ENCODE peak calls at places on chromosomes 3 and 15, in four cellular contexts. One of them, this sample, is unnamed.
A peak's percentile ranks its signal among the peaks of the same experiment; 100 is the strongest.

GRCh38 chr3:198113219-198114053 is 153.4 kb downstream of the LMLN start:
- DNase-seq in nephron progenitor cell: peak; percentile 58
- DNase-seq in left ventricle myocardium inferior: no peak
- DNase-seq in GM12864: no peak
- DNase-seq in this sample: peak; percentile 22

GRCh38 chr15:63256433-63256884 is 20.9 kb upstream of the APH1B start:
- DNase-seq in nephron progenitor cell: no peak
- DNase-seq in left ventricle myocardium inferior: no peak
- DNase-seq in GM12864: no peak
- DNase-seq in this sample: no peak

GRCh38 chr3:24773798-24774197 is 279.1 kb upstream of the THRB start:
- DNase-seq in nephron progenitor cell: peak; percentile 77
- DNase-seq in left ventricle myocardium inferior: peak; percentile 15
- DNase-seq in GM12864: peak; percentile 10
- DNase-seq in this sample: peak; percentile 77

GRCh38 chr15:80761754-80762153 is 17.4 kb upstream of the CEMIP start:
- DNase-seq in nephron progenitor cell: no peak
- DNase-seq in left ventricle myocardium inferior: no peak
- DNase-seq in GM12864: no peak
- DNase-seq in this sample: no peak

GRCh38 chr3:140845878-140846277 is 95.8 kb upstream of the SLC25A36 start:
- DNase-seq in nephron progenitor cell: no peak
- DNase-seq in left ventricle myocardium inferior: no peak
- DNase-seq in GM12864: no peak
- DNase-seq in this sample: no peak

GRCh38 chr3:175608351-175608750 is 749.2 kb downstream of the NAALADL2 start:
- DNase-seq in nephron progenitor cell: no peak
- DNase-seq in left ventricle myocardium inferior: no peak
- DNase-seq in GM12864: no peak
- DNase-seq in this sample: no peak

GRCh38 chr15:90994059-90994416 is 297 bp downstream of the PRC1 start:
- DNase-seq in nephron progenitor cell: peak; percentile 38
- DNase-seq in left ventricle myocardium inferior: no peak
- DNase-seq in GM12864: no peak
- DNase-seq in this sample: peak; percentile 31

GRCh38 chr15:34582461-34583357 is 742 bp downstream of the GOLGA8B start:
- DNase-seq in nephron progenitor cell: peak; percentile 53
- DNase-seq in left ventricle myocardium inferior: no peak
- DNase-seq in GM12864: no peak
- DNase-seq in this sample: peak; percentile 51

GRCh38 chr3:42667523-42668402 is 14.3 kb downstream of the ZBTB47 start:
- DNase-seq in nephron progenitor cell: no peak
- DNase-seq in left ventricle myocardium inferior: no peak
- DNase-seq in GM12864: no peak
- DNase-seq in this sample: no peak

GRCh38 chr15:60318236-60318867 is 79.4 kb downstream of the ANXA2 start:
- DNase-seq in nephron progenitor cell: no peak
- DNase-seq in left ventricle myocardium inferior: no peak
- DNase-seq in GM12864: no peak
- DNase-seq in this sample: no peak

GRCh38 chr15:78056714-78057269 is 20.7 kb downstream of the TBC1D2B start:
- DNase-seq in nephron progenitor cell: no peak
- DNase-seq in left ventricle myocardium inferior: no peak
- DNase-seq in GM12864: no peak
- DNase-seq in this sample: no peak

GRCh38 chr3:102665183-102665582 is 230.4 kb downstream of the ZPLD1 start:
- DNase-seq in nephron progenitor cell: no peak
- DNase-seq in left ventricle myocardium inferior: no peak
- DNase-seq in GM12864: no peak
- DNase-seq in this sample: no peak

GRCh38 chr3:64053581-64053980 is 30.3 kb upstream of the PSMD6 start:
- DNase-seq in nephron progenitor cell: no peak
- DNase-seq in left ventricle myocardium inferior: no peak
- DNase-seq in GM12864: no peak
- DNase-seq in this sample: peak; percentile 17

GRCh38 chr15:58545307-58546065 is 113.7 kb downstream of the LIPC start:
- DNase-seq in nephron progenitor cell: no peak
- DNase-seq in left ventricle myocardium inferior: no peak
- DNase-seq in GM12864: no peak
- DNase-seq in this sample: no peak

GRCh38 chr3:30555968-30556367 is 50.4 kb upstream of the TGFBR2 start:
- DNase-seq in nephron progenitor cell: no peak
- DNase-seq in left ventricle myocardium inferior: no peak
- DNase-seq in GM12864: no peak
- DNase-seq in this sample: no peak

GRCh38 chr15:29135702-29136426 is 133.8 kb downstream of the NSMCE3 start:
- DNase-seq in nephron progenitor cell: no peak
- DNase-seq in left ventricle myocardium inferior: no peak
- DNase-seq in GM12864: no peak
- DNase-seq in this sample: no peak

GRCh38 chr3:136960838-136961836 is 3.4 kb downstream of the IL20RB start:
- DNase-seq in nephron progenitor cell: no peak
- DNase-seq in left ventricle myocardium inferior: no peak
- DNase-seq in GM12864: no peak
- DNase-seq in this sample: no peak

GRCh38 chr15:85024509-85025336 is 43.1 kb downstream of the PDE8A start:
- DNase-seq in nephron progenitor cell: no peak
- DNase-seq in left ventricle myocardium inferior: no peak
- DNase-seq in GM12864: no peak
- DNase-seq in this sample: no peak

GRCh38 chr15:95292790-95293450 is 1037.6 kb upstream of the NR2F2 start:
- DNase-seq in nephron progenitor cell: no peak
- DNase-seq in left ventricle myocardium inferior: no peak
- DNase-seq in GM12864: no peak
- DNase-seq in this sample: no peak

GRCh38 chr3:57283366-57283765 is 9.1 kb downstream of the ASB14 start:
- DNase-seq in nephron progenitor cell: no peak
- DNase-seq in left ventricle myocardium inferior: no peak
- DNase-seq in GM12864: no peak
- DNase-seq in this sample: no peak

GRCh38 chr3:41304603-41305002 is 105.3 kb downstream of the CTNNB1 start:
- DNase-seq in nephron progenitor cell: no peak
- DNase-seq in left ventricle myocardium inferior: no peak
- DNase-seq in GM12864: no peak
- DNase-seq in this sample: peak; percentile 8

DNA sequence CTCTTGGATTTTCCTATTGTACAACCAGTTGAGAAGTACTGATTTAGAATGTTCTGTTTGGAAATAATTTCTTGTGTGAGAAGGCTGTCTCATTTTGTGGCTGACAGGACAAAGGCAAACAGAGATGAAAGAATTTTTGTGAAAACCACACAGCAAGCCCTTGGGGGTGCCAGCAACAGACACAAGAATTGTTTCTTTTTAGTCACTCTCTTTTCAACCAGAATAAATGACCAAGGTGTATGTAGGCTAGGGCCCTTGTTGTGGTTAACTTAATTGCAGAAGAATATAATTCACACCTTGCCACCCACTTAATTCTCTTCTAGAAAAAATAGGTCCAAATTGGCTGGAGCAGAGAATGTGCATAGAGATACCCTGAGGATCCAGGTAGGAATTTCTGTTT is 329.4 kb upstream of the TBC1D5 start:
- DNase-seq in nephron progenitor cell: no peak
- DNase-seq in left ventricle myocardium inferior: no peak
- DNase-seq in GM12864: no peak
- DNase-seq in this sample: no peak
- TF ChIP-seq CTCF in nephron progenitor cell: no peak
- TF ChIP-seq CTCF in left ventricle myocardium inferior: no peak
- TF ChIP-seq CTCF in GM12864: no peak
- TF ChIP-seq CTCF in this sample: no peak

GRCh38 chr3:119662604-119663377 is 2.4 kb upstream of the POPDC2 start:
- DNase-seq in nephron progenitor cell: no peak
- DNase-seq in left ventricle myocardium inferior: no peak
- DNase-seq in GM12864: no peak
- DNase-seq in this sample: no peak
- TF ChIP-seq CTCF in nephron progenitor cell: no peak
- TF ChIP-seq CTCF in left ventricle myocardium inferior: peak; percentile 22
- TF ChIP-seq CTCF in GM12864: peak; percentile 19
- TF ChIP-seq CTCF in this sample: no peak

GRCh38 chr3:12329063-12329462 is 40.2 kb downstream of the PPARG start:
- DNase-seq in nephron progenitor cell: no peak
- DNase-seq in left ventricle myocardium inferior: no peak
- DNase-seq in GM12864: no peak
- DNase-seq in this sample: no peak
- TF ChIP-seq CTCF in nephron progenitor cell: no peak
- TF ChIP-seq CTCF in left ventricle myocardium inferior: no peak
- TF ChIP-seq CTCF in GM12864: no peak
- TF ChIP-seq CTCF in this sample: no peak

DNA sequence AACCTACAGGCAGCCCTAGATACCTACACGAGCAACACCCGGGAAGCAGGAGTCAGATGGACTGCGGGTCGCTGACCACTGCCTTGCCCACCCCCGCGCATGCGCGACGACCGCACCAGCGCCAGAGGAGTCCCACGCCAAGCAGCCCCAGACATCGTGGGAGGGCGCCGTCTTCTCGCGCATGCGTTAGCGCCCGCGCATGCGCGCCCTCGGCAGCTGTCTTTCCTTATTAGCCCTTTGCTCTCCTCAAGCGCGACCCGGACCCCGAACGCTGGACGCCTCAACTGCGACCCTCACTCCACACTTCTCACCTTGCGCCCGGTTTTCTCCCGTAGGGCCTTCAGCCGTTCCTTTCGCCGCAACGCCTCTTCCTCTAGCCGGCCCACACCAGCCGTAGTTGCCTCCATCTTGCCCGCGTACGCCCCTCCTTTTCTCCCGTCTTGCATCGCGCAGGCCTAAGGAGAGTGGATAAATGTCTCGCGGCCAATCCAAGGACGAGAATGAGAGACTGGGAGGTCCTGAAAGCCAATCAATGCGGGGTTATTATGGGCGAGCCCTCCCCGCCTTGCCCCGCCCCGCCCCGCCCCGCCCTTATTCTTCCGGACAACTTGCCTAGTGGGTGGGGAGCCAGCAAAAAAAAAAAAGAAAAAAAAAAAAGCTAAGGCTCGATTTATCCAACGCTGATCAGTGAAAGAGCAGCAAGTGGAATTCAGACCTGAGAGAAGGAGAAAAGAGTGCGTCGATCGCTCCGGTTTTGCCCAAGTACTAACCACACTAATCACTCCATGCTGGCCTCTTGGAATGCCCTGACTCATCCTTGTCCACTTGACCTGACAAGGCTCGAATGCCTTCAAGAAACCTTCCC is at the start of gene CCDC12:
- DNase-seq in nephron progenitor cell: peak; percentile 85
- DNase-seq in left ventricle myocardium inferior: peak; percentile 93
- DNase-seq in GM12864: peak; percentile 98
- DNase-seq in this sample: peak; percentile 82
- TF ChIP-seq CTCF in nephron progenitor cell: no peak
- TF ChIP-seq CTCF in left ventricle myocardium inferior: no peak
- TF ChIP-seq CTCF in GM12864: no peak
- TF ChIP-seq CTCF in this sample: no peak

GRCh38 chr15:33074942-33075341 is 119.6 kb downstream of the FMN1 start:
- DNase-seq in nephron progenitor cell: no peak
- DNase-seq in left ventricle myocardium inferior: no peak
- DNase-seq in GM12864: no peak
- DNase-seq in this sample: no peak
- TF ChIP-seq CTCF in nephron progenitor cell: no peak
- TF ChIP-seq CTCF in left ventricle myocardium inferior: peak; percentile 47
- TF ChIP-seq CTCF in GM12864: no peak
- TF ChIP-seq CTCF in this sample: no peak

GRCh38 chr3:52742418-52743041 is 28.2 kb downstream of the NEK4 start:
- DNase-seq in nephron progenitor cell: no peak
- DNase-seq in left ventricle myocardium inferior: no peak
- DNase-seq in GM12864: peak; percentile 16
- DNase-seq in this sample: no peak
- TF ChIP-seq CTCF in nephron progenitor cell: peak; percentile 59
- TF ChIP-seq CTCF in left ventricle myocardium inferior: peak; percentile 64
- TF ChIP-seq CTCF in GM12864: peak; percentile 59
- TF ChIP-seq CTCF in this sample: peak; percentile 42

DNA sequence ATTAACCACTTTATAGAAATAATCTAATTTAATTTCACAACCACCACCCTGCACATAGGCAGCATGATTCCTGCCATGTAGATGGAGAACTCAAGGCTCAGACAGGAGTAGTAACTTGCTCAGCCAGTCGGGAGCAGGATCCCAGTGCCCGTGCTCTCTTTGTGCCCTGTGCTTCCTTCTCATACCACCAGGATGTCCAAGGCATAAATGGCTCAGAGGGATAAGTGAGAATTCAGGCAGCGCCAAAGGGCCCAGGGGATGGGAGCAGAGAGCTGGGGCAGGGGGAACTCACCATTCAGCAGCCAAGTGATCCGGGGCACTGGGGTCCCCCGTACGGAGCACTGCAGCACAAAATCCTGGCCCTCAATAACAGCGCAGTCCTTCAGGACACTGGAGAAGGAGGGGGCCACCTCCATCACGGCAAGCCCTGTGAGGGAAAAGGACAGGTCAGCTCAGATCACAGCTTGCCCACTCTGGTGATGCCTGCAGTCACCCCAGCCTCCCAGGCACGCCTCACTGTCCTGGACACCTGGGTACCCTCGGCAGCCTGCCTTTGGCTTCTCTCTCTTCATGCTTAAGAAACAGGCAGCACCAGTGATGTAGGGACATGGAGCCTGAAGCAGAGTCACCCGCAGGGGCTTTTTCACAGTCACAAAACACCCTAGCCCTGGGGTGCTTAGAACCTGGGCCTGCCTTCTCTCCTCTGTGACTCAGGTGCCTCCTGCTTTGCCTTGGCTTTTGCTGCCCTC is 141.0 kb upstream of the HACD2 start:
- DNase-seq in nephron progenitor cell: no peak
- DNase-seq in left ventricle myocardium inferior: no peak
- DNase-seq in GM12864: no peak
- DNase-seq in this sample: no peak
- TF ChIP-seq CTCF in nephron progenitor cell: peak; percentile 20
- TF ChIP-seq CTCF in left ventricle myocardium inferior: no peak
- TF ChIP-seq CTCF in GM12864: no peak
- TF ChIP-seq CTCF in this sample: peak; percentile 53

GRCh38 chr15:75368689-75369239 is 357 bp upstream of the MAN2C1 start:
- DNase-seq in nephron progenitor cell: peak; percentile 26
- DNase-seq in left ventricle myocardium inferior: no peak
- DNase-seq in GM12864: no peak
- DNase-seq in this sample: no peak
- TF ChIP-seq CTCF in nephron progenitor cell: no peak
- TF ChIP-seq CTCF in left ventricle myocardium inferior: no peak
- TF ChIP-seq CTCF in GM12864: no peak
- TF ChIP-seq CTCF in this sample: no peak